ENCODE peak calls at places on chromosomes 1 and 21, in four cellular contexts. H is adipocyte, K is HL-60, X is heart left ventricle. P is an unnamed sample.

GRCh38 chr1:166390406-166390805 is 223.6 kb upstream of the FAM78B start:
- DNase-seq in H (no peak), K (no peak), X (no peak), P (no peak)

GRCh38 chr1:42947965-42948732 is 10.5 kb downstream of the SLC2A1 start:
- DNase-seq in H (no peak), K (no peak), X (no peak), P (no peak)

GRCh38 chr1:21174638-21175323 is 1.9 kb downstream of the EIF4G3 start:
- DNase-seq in H (peak; percentile 90), K (no peak), X (no peak), P (peak; percentile 79)

GRCh38 chr1:224198572-224198971 is 15.5 kb downstream of the DEGS1 start:
- DNase-seq in H (no peak), K (no peak), X (no peak), P (no peak)

GRCh38 chr1:43668956-43669355 is 19.0 kb downstream of the KDM4A start:
- DNase-seq in H (peak; percentile 50), K (no peak), X (no peak), P (no peak)

GRCh38 chr1:35177237-35177786 is 15.6 kb downstream of the SFPQ start:
- DNase-seq in H (no peak), K (no peak), X (no peak), P (no peak)

GRCh38 chr1:156794506-156795373 is 21.9 kb downstream of the SH2D2A start:
- DNase-seq in H (no peak), K (no peak), X (no peak), P (no peak)

GRCh38 chr1:46342084-46342656 is 1.6 kb downstream of the NSUN4 start:
- DNase-seq in H (peak; percentile 57), K (peak; percentile 12), X (no peak), P (no peak)

GRCh38 chr1:9228589-9228988 is 6.0 kb upstream of the H6PD start:
- DNase-seq in H (no peak), K (no peak), X (no peak), P (no peak)

GRCh38 chr1:175035860-175036259 is 12.6 kb upstream of the MRPS14 start:
- DNase-seq in H (peak; percentile 7), K (no peak), X (no peak), P (no peak)

GRCh38 chr1:201013031-201013485 is 10.5 kb downstream of the KIF21B start:
- DNase-seq in H (no peak), K (peak; percentile 90), X (no peak), P (no peak)

GRCh38 chr1:244369256-244370057 is 82.3 kb downstream of the ADSS2 start:
- DNase-seq in H (no peak), K (no peak), X (no peak), P (no peak)

GRCh38 chr21:36964398-36964797 is 2.1 kb downstream of the HLCS start:
- DNase-seq in H (no peak), K (no peak), X (no peak), P (no peak)

GRCh38 chr1:208127284-208127683 is 116.9 kb downstream of the PLXNA2 start:
- DNase-seq in H (no peak), K (no peak), X (no peak), P (no peak)

GRCh38 chr21:37266515-37267221 is 466 bp downstream of the VPS26C start:
- DNase-seq in H (peak; percentile 75), K (peak; percentile 38), X (peak; percentile 36), P (peak; percentile 14)

GRCh38 chr1:23924601-23925000 is 11.4 kb upstream of the CNR2 start:
- DNase-seq in H (no peak), K (no peak), X (no peak), P (no peak)

GRCh38 chr1:240559781-240560180 is 52.2 kb downstream of the GREM2 start:
- DNase-seq in H (no peak), K (no peak), X (no peak), P (no peak)

GRCh38 chr1:5950201-5950895 is 41.9 kb downstream of the NPHP4 start:
- DNase-seq in H (no peak), K (no peak), X (no peak), P (no peak)

GRCh38 chr1:212529211-212529731 is 79.3 kb upstream of the ATF3 start:
- DNase-seq in H (peak; percentile 39), K (no peak), X (no peak), P (peak; percentile 64)

GRCh38 chr1:85295006-85295431 is 18.6 kb upstream of the BCL10 start:
- DNase-seq in H (peak; percentile 36), K (no peak), X (no peak), P (peak; percentile 60)

GRCh38 chr21:32351428-32351827 is 41.4 kb downstream of the URB1 start:
- DNase-seq in H (no peak), K (no peak), X (no peak), P (no peak)

GRCh38 chr1:97196825-97197516 is 475.4 kb downstream of the PTBP2 start:
- DNase-seq in H (no peak), K (no peak), X (no peak), P (no peak)

GRCh38 chr1:24384251-24385090 is 29.1 kb downstream of the STPG1 start:
- DNase-seq in H (peak; percentile 76), K (peak; percentile 48), X (no peak), P (peak; percentile 79)

GRCh38 chr1:170001266-170001665 is 73.2 kb downstream of the KIFAP3 start:
- DNase-seq in H (no peak), K (no peak), X (no peak), P (peak; percentile 3)

GRCh38 chr21:34822209-34822608 is 153.4 kb downstream of the CLIC6 start:
- DNase-seq in H (no peak), K (no peak), X (no peak), P (no peak)

GRCh38 chr1:44808938-44809917 is 905 bp downstream of the BTBD19 start:
- DNase-seq in H (peak; percentile 77), K (peak; percentile 90), X (peak; percentile 68), P (peak; percentile 81)

GRCh38 chr1:222465211-222466041 is 82.5 kb downstream of the HHIPL2 start:
- DNase-seq in H (peak; percentile 97), K (peak; percentile 83), X (peak; percentile 90), P (peak; percentile 97)

GRCh38 chr1:41823453-41823852 is 95.3 kb downstream of the HIVEP3 start:
- DNase-seq in H (peak; percentile 8), K (no peak), X (no peak), P (no peak)

GRCh38 chr1:235009561-235010306 is 118.9 kb downstream of the TOMM20 start:
- DNase-seq in H (no peak), K (no peak), X (no peak), P (no peak)

GRCh38 chr1:28195780-28196179 is 19.3 kb upstream of the PTAFR start:
- DNase-seq in H (no peak), K (no peak), X (no peak), P (no peak)

GRCh38 chr1:26122988-26123973 is 11.7 kb downstream of the PDIK1L start:
- DNase-seq in H (peak; percentile 51), K (no peak), X (no peak), P (no peak)

GRCh38 chr1:89005286-89006151 is 13.1 kb upstream of the KYAT3 start:
- DNase-seq in H (no peak), K (no peak), X (no peak), P (no peak)

GRCh38 chr1:10459185-10459584 is 9.4 kb downstream of the CORT start:
- DNase-seq in H (peak; percentile 72), K (peak; percentile 18), X (no peak), P (peak; percentile 64)

GRCh38 chr1:173920868-173921267 is 3.7 kb upstream of the SERPINC1 start:
- DNase-seq in H (no peak), K (no peak), X (no peak), P (no peak)

GRCh38 chr1:94951509-94952208 is 24.7 kb upstream of the CNN3 start:
- DNase-seq in H (peak; percentile 90), K (no peak), X (no peak), P (peak; percentile 64)

GRCh38 chr1:110829955-110830553 is 42.9 kb upstream of the CD53 start:
- DNase-seq in H (peak; percentile 9), K (peak; percentile 21), X (no peak), P (no peak)

GRCh38 chr1:95195046-95195445 is 39.0 kb upstream of the RWDD3 start:
- DNase-seq in H (no peak), K (no peak), X (no peak), P (no peak)